ENCODE peak calls at places on chromosomes 4 and X, in seven cellular contexts. K is cerebellar cortex; D is stimulated activated CD8-positive, alpha-beta memory T cell treated with anti-CD3 and anti-CD28 coated beads, Interleukin-15, amount 100 ng/mL, for 24 hours; N is choroid plexus epithelial cell; A is activated naive CD4-positive, alpha-beta T cell treated with Interleukin-2 at 50 U/mL for 16 hours; Z is tibial nerve; V is stimulated activated CD4-positive, alpha-beta T cell treated with anti-CD3 and anti-CD28 coated beads, Interleukin-15, amount 100 ng/mL, for 48 hours. U is an unnamed sample.
A peak's percentile ranks its signal among the peaks of the same experiment; 100 is the strongest.

GRCh38 chr4:60034371-60034770 is 1165.8 kb upstream of the ADGRL3 start:
- DNase-seq in K (no peak), D (no peak), N (no peak), A (no peak), Z (no peak), V (no peak), U (peak; percentile 17)

GRCh38 chr4:159498371-159499115 is 395.7 kb downstream of the RAPGEF2 start:
- DNase-seq in K (peak; percentile 97), D (no peak), N (no peak), A (no peak), Z (no peak), V (no peak), U (no peak)

GRCh38 chr4:31088600-31089230 is 368.5 kb downstream of the PCDH7 start:
- DNase-seq in K (no peak), D (no peak), N (peak; percentile 85), A (no peak), Z (no peak), V (no peak), U (no peak)

GRCh38 chrX:2397648-2398340 is 103.0 kb downstream of the DHRSX start:
- DNase-seq in K (no peak), D (no peak), N (peak; percentile 73), A (no peak), Z (no peak), V (no peak), U (no peak)

GRCh38 chr4:152015597-152016324 is 255.0 kb upstream of the GATB start:
- DNase-seq in K (no peak), D (no peak), N (no peak), A (no peak), Z (no peak), V (no peak), U (no peak)

GRCh38 chr4:173821031-173821430 is 291.0 kb upstream of the HAND2 start:
- DNase-seq in K (no peak), D (no peak), N (no peak), A (no peak), Z (no peak), V (no peak), U (no peak)

GRCh38 chr4:123995939-123996338 is 599.3 kb downstream of the SPRY1 start:
- DNase-seq in K (no peak), D (no peak), N (peak; percentile 76), A (no peak), Z (no peak), V (no peak), U (no peak)

GRCh38 chr4:108081251-108081650 is 87.5 kb downstream of the LEF1 start:
- DNase-seq in K (no peak), D (no peak), N (no peak), A (no peak), Z (no peak), V (no peak), U (no peak)

GRCh38 chr4:40223343-40223742 is 26.5 kb downstream of the RHOH start:
- DNase-seq in K (no peak), D (no peak), N (no peak), A (no peak), Z (no peak), V (no peak), U (no peak)

GRCh38 chrX:16671005-16671404 is 21.0 kb downstream of the S100G start:
- DNase-seq in K (peak; percentile 50), D (no peak), N (peak; percentile 77), A (peak; percentile 3), Z (peak; percentile 28), V (peak; percentile 2), U (no peak)

GRCh38 chr4:20925176-20925575 is 224.9 kb downstream of the PACRGL start:
- DNase-seq in K (no peak), D (no peak), N (no peak), A (no peak), Z (no peak), V (no peak), U (no peak)

GRCh38 chr4:98932539-98932938 is 3.6 kb upstream of the EIF4E start:
- DNase-seq in K (no peak), D (no peak), N (no peak), A (no peak), Z (no peak), V (no peak), U (no peak)

GRCh38 chr4:79852305-79852730 is 220.7 kb downstream of the ANTXR2 start:
- DNase-seq in K (no peak), D (no peak), N (peak; percentile 80), A (no peak), Z (no peak), V (no peak), U (peak; percentile 52)

GRCh38 chr4:164212134-164212533 is 541.8 kb upstream of the SMIM31 start:
- DNase-seq in K (no peak), D (no peak), N (peak; percentile 26), A (no peak), Z (no peak), V (no peak), U (no peak)

GRCh38 chr4:105474110-105474518 is 252 bp upstream of the PPA2 start:
- DNase-seq in K (no peak), D (peak; percentile 67), N (peak; percentile 88), A (no peak), Z (peak; percentile 76), V (peak; percentile 77), U (no peak)

U was measured in brain pericyte.